ENCODE peak calls at places on chromosomes 7 and 10, in nine cellular contexts. One of them, this sample, is unnamed.

GRCh38 chr10:58217612-58218011 is 50.1 kb downstream of the IPMK start:
- DNase-seq in psoas muscle: no peak
- DNase-seq in endothelial cell of umbilical vein: peak
- DNase-seq in endodermal cell: no peak
- DNase-seq in breast epithelium: no peak
- DNase-seq in GM12865: no peak
- DNase-seq in B cell: no peak
- DNase-seq in WTC11: no peak
- DNase-seq in GM06990: no peak
- DNase-seq in this sample: no peak

GRCh38 chr7:116173051-116174028 is 37.0 kb upstream of the TES start:
- DNase-seq in psoas muscle: no peak
- DNase-seq in GM06990: peak
- DNase-seq in GM12865: peak
- DNase-seq in endothelial cell of umbilical vein: peak
- DNase-seq in breast epithelium: no peak
- DNase-seq in endodermal cell: no peak
- DNase-seq in B cell: no peak
- DNase-seq in WTC11: no peak
- DNase-seq in this sample: no peak

GRCh38 chr7:49643750-49644149 is 129.7 kb upstream of the VWC2 start:
- DNase-seq in GM12865: no peak
- DNase-seq in WTC11: no peak
- DNase-seq in endodermal cell: no peak
- DNase-seq in breast epithelium: no peak
- DNase-seq in GM06990: no peak
- DNase-seq in psoas muscle: no peak
- DNase-seq in B cell: no peak
- DNase-seq in endothelial cell of umbilical vein: no peak
- DNase-seq in this sample: no peak

GRCh38 chr10:74883428-74883827 is 57.0 kb downstream of the KAT6B start:
- DNase-seq in breast epithelium: no peak
- DNase-seq in GM12865: no peak
- DNase-seq in endodermal cell: no peak
- DNase-seq in WTC11: no peak
- DNase-seq in endothelial cell of umbilical vein: no peak
- DNase-seq in GM06990: no peak
- DNase-seq in B cell: no peak
- DNase-seq in psoas muscle: no peak
- DNase-seq in this sample: no peak

GRCh38 chr7:2544541-2545188 is 10.7 kb downstream of the BRAT1 start:
- DNase-seq in GM12865: no peak
- DNase-seq in endothelial cell of umbilical vein: no peak
- DNase-seq in WTC11: no peak
- DNase-seq in endodermal cell: no peak
- DNase-seq in B cell: peak
- DNase-seq in breast epithelium: no peak
- DNase-seq in GM06990: no peak
- DNase-seq in psoas muscle: no peak
- DNase-seq in this sample: no peak

GRCh38 chr10:117762819-117763172 is 220.2 kb downstream of the EMX2 start:
- DNase-seq in endodermal cell: peak
- DNase-seq in psoas muscle: no peak
- DNase-seq in breast epithelium: no peak
- DNase-seq in GM06990: no peak
- DNase-seq in WTC11: no peak
- DNase-seq in GM12865: no peak
- DNase-seq in B cell: no peak
- DNase-seq in endothelial cell of umbilical vein: no peak
- DNase-seq in this sample: no peak

GRCh38 chr10:117736655-117737054 is 194.1 kb downstream of the EMX2 start:
- DNase-seq in breast epithelium: no peak
- DNase-seq in GM06990: no peak
- DNase-seq in psoas muscle: peak
- DNase-seq in endodermal cell: peak
- DNase-seq in WTC11: no peak
- DNase-seq in endothelial cell of umbilical vein: no peak
- DNase-seq in GM12865: no peak
- DNase-seq in B cell: no peak
- DNase-seq in this sample: no peak

GRCh38 chr7:73769481-73770001 is 529 bp downstream of the CLDN3 start:
- DNase-seq in GM12865: no peak
- DNase-seq in endothelial cell of umbilical vein: no peak
- DNase-seq in endodermal cell: no peak
- DNase-seq in GM06990: no peak
- DNase-seq in WTC11: no peak
- DNase-seq in psoas muscle: no peak
- DNase-seq in breast epithelium: no peak
- DNase-seq in B cell: no peak
- DNase-seq in this sample: no peak

GRCh38 chr10:86400705-86401587 is 34.4 kb upstream of the GRID1 start:
- DNase-seq in breast epithelium: peak
- DNase-seq in WTC11: peak
- DNase-seq in GM06990: peak
- DNase-seq in GM12865: peak
- DNase-seq in endothelial cell of umbilical vein: no peak
- DNase-seq in B cell: peak
- DNase-seq in psoas muscle: peak
- DNase-seq in endodermal cell: peak
- DNase-seq in this sample: no peak

GRCh38 chr10:8444630-8445029 is 390.1 kb downstream of the GATA3 start:
- DNase-seq in GM06990: peak
- DNase-seq in GM12865: no peak
- DNase-seq in endothelial cell of umbilical vein: no peak
- DNase-seq in breast epithelium: no peak
- DNase-seq in WTC11: peak
- DNase-seq in psoas muscle: no peak
- DNase-seq in endodermal cell: peak
- DNase-seq in B cell: no peak
- DNase-seq in this sample: no peak

DNA sequence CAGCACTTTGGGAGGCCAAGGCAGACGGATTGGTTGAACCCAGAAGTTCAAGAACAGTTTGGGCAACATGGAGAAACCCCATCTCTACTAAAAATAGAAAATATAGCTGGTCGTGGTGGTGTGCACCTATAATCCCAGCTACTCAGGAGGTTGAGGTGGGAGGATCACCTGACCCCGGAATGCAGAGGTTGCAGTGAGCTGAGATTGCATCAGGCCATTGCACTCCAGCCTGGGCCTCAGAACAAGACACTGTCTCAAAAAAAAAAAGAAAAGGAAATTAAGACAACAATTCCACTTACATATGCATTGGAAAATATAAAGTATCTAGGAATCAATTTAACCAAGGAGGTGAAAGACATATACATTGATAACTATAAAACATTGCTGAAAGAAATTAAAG is 7.2 kb upstream of the OGDH start:
- DNase-seq in GM06990: no peak
- DNase-seq in GM12865: no peak
- DNase-seq in breast epithelium: no peak
- DNase-seq in WTC11: no peak
- DNase-seq in endodermal cell: no peak
- DNase-seq in endothelial cell of umbilical vein: no peak
- DNase-seq in psoas muscle: no peak
- DNase-seq in B cell: no peak
- DNase-seq in this sample: no peak
- TF ChIP-seq CTCF in GM06990: no peak
- TF ChIP-seq CTCF in GM12865: no peak
- TF ChIP-seq CTCF in breast epithelium: no peak
- TF ChIP-seq CTCF in WTC11: no peak
- TF ChIP-seq CTCF in endodermal cell: no peak
- TF ChIP-seq CTCF in endothelial cell of umbilical vein: no peak
- TF ChIP-seq CTCF in psoas muscle: no peak
- TF ChIP-seq CTCF in B cell: no peak
- TF ChIP-seq CTCF in this sample: no peak

DNA sequence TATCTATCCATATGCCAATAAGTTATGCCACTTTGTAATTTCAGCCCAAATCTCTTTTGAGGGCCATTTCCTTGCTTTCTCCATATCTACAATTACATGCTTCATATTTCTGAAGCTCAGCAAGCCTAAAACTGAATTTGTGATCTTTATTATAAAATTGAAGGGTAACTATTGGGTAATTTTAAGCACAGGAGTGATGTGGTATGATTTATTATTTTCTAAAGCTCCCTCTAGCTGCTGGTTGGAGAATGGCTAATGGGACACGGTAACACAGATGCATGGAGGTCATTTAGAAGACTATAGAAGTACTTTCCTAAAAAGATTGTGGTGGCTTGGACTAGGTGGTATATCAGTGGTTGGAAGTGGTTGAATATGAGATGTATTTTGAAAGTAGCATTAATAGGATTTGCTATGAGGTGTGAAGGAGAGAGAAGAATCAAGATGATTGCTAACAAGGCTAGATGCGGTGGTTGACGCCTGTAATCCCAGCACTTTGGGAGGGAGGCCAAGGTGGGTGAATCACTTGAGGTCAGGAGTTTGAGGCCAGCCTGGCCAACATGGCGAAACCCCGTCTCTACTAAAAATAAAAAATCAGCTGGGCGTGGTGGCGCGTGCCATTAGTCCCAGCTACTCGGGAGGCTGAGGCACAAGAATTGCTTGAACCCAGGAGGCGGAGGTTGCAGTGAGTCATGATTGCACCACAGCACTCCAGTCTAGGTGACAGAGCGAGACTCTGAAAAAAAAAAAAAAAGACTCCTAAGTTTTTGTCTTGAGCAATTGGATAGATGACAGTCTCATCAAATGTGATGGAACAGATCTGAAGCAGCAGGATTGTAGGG is 13.9 kb downstream of the KLHDC10 start:
- DNase-seq in GM12865: peak
- DNase-seq in B cell: no peak
- DNase-seq in endodermal cell: no peak
- DNase-seq in GM06990: no peak
- DNase-seq in psoas muscle: peak
- DNase-seq in endothelial cell of umbilical vein: peak
- DNase-seq in breast epithelium: no peak
- DNase-seq in WTC11: no peak
- DNase-seq in this sample: no peak
- TF ChIP-seq CTCF in GM12865: peak
- TF ChIP-seq CTCF in B cell: peak
- TF ChIP-seq CTCF in endodermal cell: peak
- TF ChIP-seq CTCF in GM06990: peak
- TF ChIP-seq CTCF in psoas muscle: peak
- TF ChIP-seq CTCF in endothelial cell of umbilical vein: peak
- TF ChIP-seq CTCF in breast epithelium: no peak
- TF ChIP-seq CTCF in WTC11: no peak
- TF ChIP-seq CTCF in this sample: peak

GRCh38 chr7:132934017-132934416 is 147.9 kb downstream of the CHCHD3 start:
- DNase-seq in breast epithelium: no peak
- DNase-seq in GM06990: peak
- DNase-seq in endodermal cell: no peak
- DNase-seq in B cell: no peak
- DNase-seq in GM12865: peak
- DNase-seq in endothelial cell of umbilical vein: no peak
- DNase-seq in WTC11: no peak
- DNase-seq in psoas muscle: no peak
- DNase-seq in this sample: no peak

GRCh38 chr7:132932321-132933075 is 149.4 kb downstream of the CHCHD3 start:
- DNase-seq in endodermal cell: peak
- DNase-seq in breast epithelium: no peak
- DNase-seq in GM06990: no peak
- DNase-seq in B cell: no peak
- DNase-seq in psoas muscle: no peak
- DNase-seq in GM12865: no peak
- DNase-seq in endothelial cell of umbilical vein: no peak
- DNase-seq in WTC11: peak
- DNase-seq in this sample: no peak

GRCh38 chr7:132933076-132933466 is 148.8 kb downstream of the CHCHD3 start:
- DNase-seq in GM06990: peak
- DNase-seq in breast epithelium: no peak
- DNase-seq in WTC11: no peak
- DNase-seq in GM12865: no peak
- DNase-seq in psoas muscle: no peak
- DNase-seq in endodermal cell: no peak
- DNase-seq in B cell: no peak
- DNase-seq in endothelial cell of umbilical vein: no peak
- DNase-seq in this sample: no peak

GRCh38 chr7:132937286-132937685 is 144.6 kb downstream of the CHCHD3 start:
- DNase-seq in endodermal cell: no peak
- DNase-seq in B cell: no peak
- DNase-seq in WTC11: no peak
- DNase-seq in psoas muscle: no peak
- DNase-seq in GM12865: no peak
- DNase-seq in endothelial cell of umbilical vein: no peak
- DNase-seq in GM06990: no peak
- DNase-seq in breast epithelium: no peak
- DNase-seq in this sample: no peak

GRCh38 chr7:132935608-132936007 is 146.3 kb downstream of the CHCHD3 start:
- DNase-seq in psoas muscle: no peak
- DNase-seq in GM12865: no peak
- DNase-seq in WTC11: no peak
- DNase-seq in GM06990: no peak
- DNase-seq in endothelial cell of umbilical vein: no peak
- DNase-seq in endodermal cell: no peak
- DNase-seq in B cell: no peak
- DNase-seq in breast epithelium: no peak
- DNase-seq in this sample: no peak
- TF ChIP-seq CTCF in psoas muscle: no peak
- TF ChIP-seq CTCF in GM12865: no peak
- TF ChIP-seq CTCF in WTC11: no peak
- TF ChIP-seq CTCF in GM06990: no peak
- TF ChIP-seq CTCF in endothelial cell of umbilical vein: no peak
- TF ChIP-seq CTCF in endodermal cell: no peak
- TF ChIP-seq CTCF in B cell: no peak
- TF ChIP-seq CTCF in breast epithelium: no peak
- TF ChIP-seq CTCF in this sample: no peak

GRCh38 chr7:156594283-156595080 is 46.1 kb upstream of the RNF32 start:
- DNase-seq in B cell: no peak
- DNase-seq in endothelial cell of umbilical vein: no peak
- DNase-seq in GM06990: no peak
- DNase-seq in breast epithelium: no peak
- DNase-seq in endodermal cell: no peak
- DNase-seq in GM12865: no peak
- DNase-seq in WTC11: no peak
- DNase-seq in psoas muscle: no peak
- DNase-seq in this sample: no peak
- TF ChIP-seq CTCF in B cell: no peak
- TF ChIP-seq CTCF in endothelial cell of umbilical vein: no peak
- TF ChIP-seq CTCF in GM06990: no peak
- TF ChIP-seq CTCF in breast epithelium: no peak
- TF ChIP-seq CTCF in endodermal cell: no peak
- TF ChIP-seq CTCF in GM12865: no peak
- TF ChIP-seq CTCF in WTC11: no peak
- TF ChIP-seq CTCF in psoas muscle: no peak
- TF ChIP-seq CTCF in this sample: no peak

GRCh38 chr7:13282377-13282980 is 595.0 kb downstream of the ARL4A start:
- DNase-seq in GM06990: no peak
- DNase-seq in breast epithelium: no peak
- DNase-seq in endothelial cell of umbilical vein: peak
- DNase-seq in endodermal cell: no peak
- DNase-seq in B cell: no peak
- DNase-seq in WTC11: no peak
- DNase-seq in psoas muscle: no peak
- DNase-seq in GM12865: no peak
- DNase-seq in this sample: no peak
- TF ChIP-seq CTCF in GM06990: no peak
- TF ChIP-seq CTCF in breast epithelium: no peak
- TF ChIP-seq CTCF in endothelial cell of umbilical vein: peak
- TF ChIP-seq CTCF in endodermal cell: peak
- TF ChIP-seq CTCF in B cell: no peak
- TF ChIP-seq CTCF in WTC11: no peak
- TF ChIP-seq CTCF in psoas muscle: peak
- TF ChIP-seq CTCF in GM12865: no peak
- TF ChIP-seq CTCF in this sample: peak

GRCh38 chr10:62248465-62248864 is 20.2 kb downstream of the RTKN2 start:
- DNase-seq in WTC11: no peak
- DNase-seq in endothelial cell of umbilical vein: peak
- DNase-seq in GM12865: no peak
- DNase-seq in breast epithelium: no peak
- DNase-seq in endodermal cell: no peak
- DNase-seq in B cell: no peak
- DNase-seq in GM06990: no peak
- DNase-seq in psoas muscle: no peak
- DNase-seq in this sample: no peak
- TF ChIP-seq CTCF in WTC11: no peak
- TF ChIP-seq CTCF in endothelial cell of umbilical vein: no peak
- TF ChIP-seq CTCF in GM12865: peak
- TF ChIP-seq CTCF in breast epithelium: no peak
- TF ChIP-seq CTCF in endodermal cell: peak
- TF ChIP-seq CTCF in B cell: peak
- TF ChIP-seq CTCF in GM06990: no peak
- TF ChIP-seq CTCF in psoas muscle: no peak
- TF ChIP-seq CTCF in this sample: peak